ENCODE peak calls at places on chromosomes 7 and 10, in eight cellular contexts. One of them, this sample, is unnamed.
A peak's percentile ranks its signal among the peaks of the same experiment; 100 is the strongest.

GRCh38 chr10:95430231-95430951 is 130.8 kb downstream of the SORBS1 start:
- DNase-seq in HCT116: peak; percentile 23
- DNase-seq in heart left ventricle: peak; percentile 60
- DNase-seq in sigmoid colon: peak; percentile 86
- DNase-seq in psoas muscle: no peak
- DNase-seq in tibial artery: no peak
- DNase-seq in fibroblast of lung: peak; percentile 62
- DNase-seq in PC-3: peak; percentile 75
- DNase-seq in this sample: no peak

GRCh38 chr7:112302566-112302965 is 96.1 kb downstream of the ZNF277 start:
- DNase-seq in psoas muscle: no peak
- DNase-seq in HCT116: no peak
- DNase-seq in tibial artery: no peak
- DNase-seq in sigmoid colon: no peak
- DNase-seq in heart left ventricle: no peak
- DNase-seq in PC-3: no peak
- DNase-seq in fibroblast of lung: no peak
- DNase-seq in this sample: no peak

GRCh38 chr10:67912330-67912946 is 28.0 kb downstream of the SIRT1 start:
- DNase-seq in heart left ventricle: no peak
- DNase-seq in HCT116: no peak
- DNase-seq in psoas muscle: no peak
- DNase-seq in tibial artery: no peak
- DNase-seq in sigmoid colon: no peak
- DNase-seq in fibroblast of lung: no peak
- DNase-seq in PC-3: no peak
- DNase-seq in this sample: no peak

GRCh38 chr7:94297397-94297838 is 97.3 kb upstream of the COL1A2 start:
- DNase-seq in PC-3: peak; percentile 64
- DNase-seq in heart left ventricle: peak; percentile 66
- DNase-seq in sigmoid colon: peak; percentile 93
- DNase-seq in HCT116: no peak
- DNase-seq in fibroblast of lung: peak; percentile 94
- DNase-seq in psoas muscle: peak; percentile 70
- DNase-seq in tibial artery: peak; percentile 82
- DNase-seq in this sample: peak; percentile 91

GRCh38 chr7:152968003-152968402 is 208.5 kb downstream of the ACTR3B start:
- DNase-seq in psoas muscle: no peak
- DNase-seq in PC-3: no peak
- DNase-seq in heart left ventricle: no peak
- DNase-seq in HCT116: no peak
- DNase-seq in sigmoid colon: no peak
- DNase-seq in tibial artery: no peak
- DNase-seq in fibroblast of lung: peak; percentile 8
- DNase-seq in this sample: no peak

GRCh38 chr7:113197274-113197673 is 78.9 kb upstream of the SMIM30 start:
- DNase-seq in HCT116: no peak
- DNase-seq in heart left ventricle: no peak
- DNase-seq in PC-3: peak; percentile 55
- DNase-seq in psoas muscle: no peak
- DNase-seq in sigmoid colon: no peak
- DNase-seq in fibroblast of lung: peak; percentile 84
- DNase-seq in tibial artery: no peak
- DNase-seq in this sample: no peak

GRCh38 chr10:120415709-120416330 is 41.2 kb upstream of the PLPP4 start:
- DNase-seq in PC-3: peak; percentile 88
- DNase-seq in HCT116: no peak
- DNase-seq in fibroblast of lung: no peak
- DNase-seq in psoas muscle: no peak
- DNase-seq in heart left ventricle: no peak
- DNase-seq in tibial artery: no peak
- DNase-seq in sigmoid colon: no peak
- DNase-seq in this sample: no peak

GRCh38 chr10:30433286-30433778 is 652 bp upstream of the MAP3K8 start:
- DNase-seq in tibial artery: peak; percentile 88
- DNase-seq in fibroblast of lung: peak; percentile 81
- DNase-seq in HCT116: peak; percentile 64
- DNase-seq in psoas muscle: peak; percentile 78
- DNase-seq in sigmoid colon: peak; percentile 92
- DNase-seq in heart left ventricle: peak; percentile 74
- DNase-seq in PC-3: peak; percentile 61
- DNase-seq in this sample: peak; percentile 91

GRCh38 chr10:93224005-93224779 is 150.5 kb downstream of the CYP26A1 start:
- DNase-seq in PC-3: peak; percentile 7
- DNase-seq in tibial artery: no peak
- DNase-seq in HCT116: no peak
- DNase-seq in heart left ventricle: no peak
- DNase-seq in sigmoid colon: no peak
- DNase-seq in fibroblast of lung: no peak
- DNase-seq in psoas muscle: no peak
- DNase-seq in this sample: no peak

GRCh38 chr10:7813481-7813880 is 4.8 kb upstream of the TAF3 start:
- DNase-seq in PC-3: no peak
- DNase-seq in psoas muscle: no peak
- DNase-seq in tibial artery: no peak
- DNase-seq in fibroblast of lung: no peak
- DNase-seq in heart left ventricle: no peak
- DNase-seq in sigmoid colon: no peak
- DNase-seq in HCT116: no peak
- DNase-seq in this sample: no peak

GRCh38 chr10:128898133-128898915 is 568.7 kb upstream of the MGMT start:
- DNase-seq in sigmoid colon: no peak
- DNase-seq in tibial artery: peak; percentile 32
- DNase-seq in HCT116: no peak
- DNase-seq in psoas muscle: no peak
- DNase-seq in heart left ventricle: no peak
- DNase-seq in PC-3: no peak
- DNase-seq in fibroblast of lung: no peak
- DNase-seq in this sample: no peak

GRCh38 chr7:138661236-138661635 is 39.9 kb downstream of the SVOPL start:
- DNase-seq in fibroblast of lung: no peak
- DNase-seq in heart left ventricle: no peak
- DNase-seq in psoas muscle: no peak
- DNase-seq in tibial artery: no peak
- DNase-seq in HCT116: no peak
- DNase-seq in PC-3: no peak
- DNase-seq in sigmoid colon: no peak
- DNase-seq in this sample: no peak

GRCh38 chr10:35563266-35563891 is 41.8 kb upstream of the GJD4 start:
- DNase-seq in sigmoid colon: peak; percentile 79
- DNase-seq in heart left ventricle: peak; percentile 57
- DNase-seq in psoas muscle: peak; percentile 50
- DNase-seq in HCT116: peak; percentile 49
- DNase-seq in fibroblast of lung: peak; percentile 78
- DNase-seq in PC-3: peak; percentile 98
- DNase-seq in tibial artery: peak; percentile 33
- DNase-seq in this sample: no peak

GRCh38 chr10:11750420-11750819 is 8.2 kb downstream of the ECHDC3 start:
- DNase-seq in sigmoid colon: no peak
- DNase-seq in HCT116: no peak
- DNase-seq in PC-3: no peak
- DNase-seq in tibial artery: no peak
- DNase-seq in psoas muscle: no peak
- DNase-seq in fibroblast of lung: no peak
- DNase-seq in heart left ventricle: no peak
- DNase-seq in this sample: no peak

GRCh38 chr7:19508124-19508523 is 200.7 kb downstream of the POLR1F start:
- DNase-seq in HCT116: no peak
- DNase-seq in tibial artery: no peak
- DNase-seq in sigmoid colon: no peak
- DNase-seq in fibroblast of lung: no peak
- DNase-seq in PC-3: no peak
- DNase-seq in heart left ventricle: no peak
- DNase-seq in psoas muscle: no peak
- DNase-seq in this sample: no peak

GRCh38 chr7:24769014-24769830 is 12.0 kb upstream of the GSDME start:
- DNase-seq in fibroblast of lung: no peak
- DNase-seq in PC-3: no peak
- DNase-seq in psoas muscle: no peak
- DNase-seq in sigmoid colon: no peak
- DNase-seq in tibial artery: no peak
- DNase-seq in heart left ventricle: no peak
- DNase-seq in HCT116: no peak
- DNase-seq in this sample: no peak

GRCh38 chr10:4607681-4608080 is 218.3 kb upstream of the AKR1E2 start:
- DNase-seq in sigmoid colon: no peak
- DNase-seq in tibial artery: no peak
- DNase-seq in fibroblast of lung: no peak
- DNase-seq in PC-3: no peak
- DNase-seq in HCT116: no peak
- DNase-seq in heart left ventricle: no peak
- DNase-seq in psoas muscle: no peak
- DNase-seq in this sample: no peak

GRCh38 chr7:39733881-39734571 is 110.7 kb downstream of the RALA start:
- DNase-seq in PC-3: peak; percentile 77
- DNase-seq in HCT116: no peak
- DNase-seq in tibial artery: no peak
- DNase-seq in heart left ventricle: no peak
- DNase-seq in fibroblast of lung: peak; percentile 50
- DNase-seq in sigmoid colon: no peak
- DNase-seq in psoas muscle: no peak
- DNase-seq in this sample: no peak

GRCh38 chr10:133086247-133086646 is 1.5 kb upstream of the ADGRA1 start:
- DNase-seq in PC-3: no peak
- DNase-seq in fibroblast of lung: no peak
- DNase-seq in tibial artery: no peak
- DNase-seq in psoas muscle: no peak
- DNase-seq in heart left ventricle: no peak
- DNase-seq in HCT116: no peak
- DNase-seq in sigmoid colon: no peak
- DNase-seq in this sample: no peak

GRCh38 chr10:133083422-133084100 is 4.2 kb upstream of the ADGRA1 start:
- DNase-seq in fibroblast of lung: no peak
- DNase-seq in PC-3: no peak
- DNase-seq in heart left ventricle: no peak
- DNase-seq in tibial artery: no peak
- DNase-seq in HCT116: no peak
- DNase-seq in sigmoid colon: no peak
- DNase-seq in psoas muscle: no peak
- DNase-seq in this sample: no peak

GRCh38 chr10:133085251-133086125 is 2.2 kb upstream of the ADGRA1 start:
- DNase-seq in tibial artery: no peak
- DNase-seq in fibroblast of lung: no peak
- DNase-seq in psoas muscle: no peak
- DNase-seq in HCT116: no peak
- DNase-seq in heart left ventricle: no peak
- DNase-seq in PC-3: no peak
- DNase-seq in sigmoid colon: no peak
- DNase-seq in this sample: no peak

GRCh38 chr10:133082685-133083421 is 4.9 kb upstream of the ADGRA1 start:
- DNase-seq in PC-3: no peak
- DNase-seq in sigmoid colon: no peak
- DNase-seq in tibial artery: no peak
- DNase-seq in HCT116: no peak
- DNase-seq in psoas muscle: no peak
- DNase-seq in fibroblast of lung: no peak
- DNase-seq in heart left ventricle: no peak
- DNase-seq in this sample: no peak

DNA sequence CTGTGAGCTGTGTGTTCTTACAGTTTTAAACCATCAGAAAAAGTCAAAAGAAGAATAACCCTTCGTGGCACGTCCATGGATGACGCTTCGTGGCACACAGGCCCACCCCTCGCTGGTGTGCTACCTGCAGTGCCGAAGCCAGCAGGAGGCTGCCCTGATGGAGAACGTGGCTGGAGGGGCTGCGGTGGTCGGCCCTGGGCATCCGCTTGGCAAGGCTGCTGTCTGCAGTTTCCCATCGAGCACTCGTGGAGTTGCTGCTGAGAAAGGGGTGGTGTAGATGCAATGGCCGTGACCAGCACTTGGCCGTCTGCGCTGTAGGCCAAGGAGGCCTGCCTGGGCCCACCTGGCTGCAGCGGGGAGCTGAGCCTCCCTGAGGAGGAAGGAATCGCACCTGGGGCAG is 3.2 kb upstream of the ADGRA1 start:
- DNase-seq in HCT116: no peak
- DNase-seq in PC-3: no peak
- DNase-seq in fibroblast of lung: no peak
- DNase-seq in sigmoid colon: no peak
- DNase-seq in psoas muscle: no peak
- DNase-seq in tibial artery: no peak
- DNase-seq in heart left ventricle: no peak
- DNase-seq in this sample: no peak
- H3K27ac ChIP-seq in HCT116: no peak overlapping the region
- H3K27ac ChIP-seq in PC-3: no peak overlapping the region
- H3K27ac ChIP-seq in fibroblast of lung: no peak overlapping the region
- H3K27ac ChIP-seq in sigmoid colon: no peak overlapping the region
- H3K27ac ChIP-seq in psoas muscle: no peak overlapping the region
- H3K27ac ChIP-seq in tibial artery: no peak overlapping the region
- H3K27ac ChIP-seq in heart left ventricle: no peak overlapping the region
- H3K27ac ChIP-seq in this sample: no peak overlapping the region

GRCh38 chr10:49107111-49107889 is 8.0 kb downstream of the VSTM4 start:
- DNase-seq in heart left ventricle: no peak
- DNase-seq in tibial artery: no peak
- DNase-seq in PC-3: no peak
- DNase-seq in fibroblast of lung: no peak
- DNase-seq in sigmoid colon: no peak
- DNase-seq in psoas muscle: no peak
- DNase-seq in HCT116: no peak
- DNase-seq in this sample: no peak
- H3K27ac ChIP-seq in heart left ventricle: peak overlapping the region; percentile 19
- H3K27ac ChIP-seq in tibial artery: peak overlapping the region; percentile 78
- H3K27ac ChIP-seq in PC-3: no peak overlapping the region
- H3K27ac ChIP-seq in fibroblast of lung: no peak overlapping the region
- H3K27ac ChIP-seq in sigmoid colon: no peak overlapping the region
- H3K27ac ChIP-seq in psoas muscle: no peak overlapping the region
- H3K27ac ChIP-seq in HCT116: no peak overlapping the region
- H3K27ac ChIP-seq in this sample: peak overlapping the region; percentile 4

DNA sequence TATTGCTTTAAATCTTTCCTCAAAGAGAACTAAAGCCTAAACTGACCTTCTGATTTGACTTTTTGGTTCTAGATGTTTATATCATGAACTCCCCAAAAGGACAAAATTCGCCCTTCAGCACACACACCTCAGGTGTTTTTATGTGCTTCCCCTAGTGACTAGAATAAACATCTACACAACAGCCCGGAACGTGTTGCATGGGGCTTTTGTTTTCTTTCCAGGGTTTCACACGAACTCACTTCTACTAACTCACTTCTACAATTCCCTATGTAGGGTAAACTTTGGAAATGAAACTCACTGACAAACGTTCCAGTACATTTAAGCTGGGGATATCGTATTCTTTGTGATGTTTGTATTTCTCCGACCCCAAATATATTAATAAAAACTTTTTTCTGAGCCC is 1.4 kb downstream of the TRA2A start:
- DNase-seq in psoas muscle: no peak
- DNase-seq in heart left ventricle: no peak
- DNase-seq in fibroblast of lung: peak; percentile 38
- DNase-seq in HCT116: no peak
- DNase-seq in tibial artery: no peak
- DNase-seq in sigmoid colon: no peak
- DNase-seq in PC-3: peak; percentile 51
- DNase-seq in this sample: no peak
- H3K27ac ChIP-seq in psoas muscle: peak overlapping the region; percentile 98
- H3K27ac ChIP-seq in heart left ventricle: peak overlapping the region; percentile 98
- H3K27ac ChIP-seq in fibroblast of lung: peak overlapping the region; percentile 100
- H3K27ac ChIP-seq in HCT116: no peak overlapping the region
- H3K27ac ChIP-seq in tibial artery: peak overlapping the region; percentile 93
- H3K27ac ChIP-seq in sigmoid colon: peak overlapping the region; percentile 93
- H3K27ac ChIP-seq in PC-3: no peak overlapping the region
- H3K27ac ChIP-seq in this sample: no peak overlapping the region

GRCh38 chr7:114720725-114721124 is 201.2 kb upstream of the MDFIC start:
- DNase-seq in heart left ventricle: no peak
- DNase-seq in fibroblast of lung: no peak
- DNase-seq in sigmoid colon: no peak
- DNase-seq in tibial artery: no peak
- DNase-seq in PC-3: no peak
- DNase-seq in psoas muscle: no peak
- DNase-seq in HCT116: no peak
- DNase-seq in this sample: no peak
- H3K27ac ChIP-seq in heart left ventricle: no peak overlapping the region
- H3K27ac ChIP-seq in fibroblast of lung: no peak overlapping the region
- H3K27ac ChIP-seq in sigmoid colon: no peak overlapping the region
- H3K27ac ChIP-seq in tibial artery: no peak overlapping the region
- H3K27ac ChIP-seq in PC-3: no peak overlapping the region
- H3K27ac ChIP-seq in psoas muscle: no peak overlapping the region
- H3K27ac ChIP-seq in HCT116: no peak overlapping the region
- H3K27ac ChIP-seq in this sample: no peak overlapping the region

This sample was measured in aorta.